ENCODE peak calls at places on chromosomes 5 and 9, in ten cellular contexts. One of them, this sample, is unnamed.

GRCh38 chr9:75803130-75803529 is 87.3 kb upstream of the PCSK5 start:
- DNase-seq in nephron progenitor cell: no peak
- DNase-seq in IMR-90: no peak
- DNase-seq in Calu3: no peak
- DNase-seq in hepatocyte: peak
- DNase-seq in right lobe of liver: no peak
- DNase-seq in ovary: no peak
- DNase-seq in astrocyte of the spinal cord: peak
- DNase-seq in CD4-positive, alpha-beta T cell: no peak
- DNase-seq in ascending aorta: no peak
- DNase-seq in this sample: no peak

GRCh38 chr5:39231705-39232525 is 12.6 kb upstream of the FYB1 start:
- DNase-seq in nephron progenitor cell: no peak
- DNase-seq in IMR-90: no peak
- DNase-seq in Calu3: peak
- DNase-seq in hepatocyte: no peak
- DNase-seq in right lobe of liver: no peak
- DNase-seq in ovary: no peak
- DNase-seq in astrocyte of the spinal cord: peak
- DNase-seq in CD4-positive, alpha-beta T cell: no peak
- DNase-seq in ascending aorta: no peak
- DNase-seq in this sample: no peak

GRCh38 chr5:116664988-116665387 is 90.4 kb upstream of the SEMA6A start:
- DNase-seq in nephron progenitor cell: no peak
- DNase-seq in IMR-90: no peak
- DNase-seq in Calu3: no peak
- DNase-seq in hepatocyte: no peak
- DNase-seq in right lobe of liver: no peak
- DNase-seq in ovary: no peak
- DNase-seq in astrocyte of the spinal cord: no peak
- DNase-seq in CD4-positive, alpha-beta T cell: no peak
- DNase-seq in ascending aorta: no peak
- DNase-seq in this sample: no peak

GRCh38 chr5:174733836-174734235 is 9.5 kb downstream of the MSX2 start:
- DNase-seq in nephron progenitor cell: no peak
- DNase-seq in IMR-90: no peak
- DNase-seq in Calu3: no peak
- DNase-seq in hepatocyte: no peak
- DNase-seq in right lobe of liver: no peak
- DNase-seq in ovary: no peak
- DNase-seq in astrocyte of the spinal cord: no peak
- DNase-seq in CD4-positive, alpha-beta T cell: no peak
- DNase-seq in ascending aorta: no peak
- DNase-seq in this sample: no peak

GRCh38 chr5:61299254-61299653 is 32.8 kb upstream of the ZSWIM6 start:
- DNase-seq in nephron progenitor cell: no peak
- DNase-seq in IMR-90: no peak
- DNase-seq in Calu3: no peak
- DNase-seq in hepatocyte: no peak
- DNase-seq in right lobe of liver: no peak
- DNase-seq in ovary: no peak
- DNase-seq in astrocyte of the spinal cord: peak
- DNase-seq in CD4-positive, alpha-beta T cell: no peak
- DNase-seq in ascending aorta: no peak
- DNase-seq in this sample: no peak

GRCh38 chr5:135593141-135593540 is 14.3 kb upstream of the CXCL14 start:
- DNase-seq in nephron progenitor cell: no peak
- DNase-seq in IMR-90: no peak
- DNase-seq in Calu3: no peak
- DNase-seq in hepatocyte: no peak
- DNase-seq in right lobe of liver: no peak
- DNase-seq in ovary: no peak
- DNase-seq in astrocyte of the spinal cord: no peak
- DNase-seq in CD4-positive, alpha-beta T cell: no peak
- DNase-seq in ascending aorta: no peak
- DNase-seq in this sample: no peak

GRCh38 chr5:113950186-113950585 is 411.7 kb upstream of the KCNN2 start:
- DNase-seq in nephron progenitor cell: no peak
- DNase-seq in IMR-90: no peak
- DNase-seq in Calu3: no peak
- DNase-seq in hepatocyte: no peak
- DNase-seq in right lobe of liver: no peak
- DNase-seq in ovary: no peak
- DNase-seq in astrocyte of the spinal cord: no peak
- DNase-seq in CD4-positive, alpha-beta T cell: no peak
- DNase-seq in ascending aorta: no peak
- DNase-seq in this sample: no peak

GRCh38 chr5:62717211-62717927 is 138.8 kb downstream of the LRRC70 start:
- DNase-seq in nephron progenitor cell: no peak
- DNase-seq in IMR-90: no peak
- DNase-seq in Calu3: no peak
- DNase-seq in hepatocyte: no peak
- DNase-seq in right lobe of liver: no peak
- DNase-seq in ovary: no peak
- DNase-seq in astrocyte of the spinal cord: no peak
- DNase-seq in CD4-positive, alpha-beta T cell: no peak
- DNase-seq in ascending aorta: no peak
- DNase-seq in this sample: no peak

GRCh38 chr9:116238225-116238624 is 84.6 kb downstream of the PAPPA start:
- DNase-seq in nephron progenitor cell: no peak
- DNase-seq in IMR-90: peak
- DNase-seq in Calu3: no peak
- DNase-seq in hepatocyte: no peak
- DNase-seq in right lobe of liver: no peak
- DNase-seq in ovary: no peak
- DNase-seq in astrocyte of the spinal cord: peak
- DNase-seq in CD4-positive, alpha-beta T cell: no peak
- DNase-seq in ascending aorta: no peak
- DNase-seq in this sample: no peak

GRCh38 chr9:17319822-17320221 is 185.0 kb downstream of the CNTLN start:
- DNase-seq in nephron progenitor cell: no peak
- DNase-seq in IMR-90: peak
- DNase-seq in Calu3: no peak
- DNase-seq in hepatocyte: no peak
- DNase-seq in right lobe of liver: no peak
- DNase-seq in ovary: no peak
- DNase-seq in astrocyte of the spinal cord: no peak
- DNase-seq in CD4-positive, alpha-beta T cell: no peak
- DNase-seq in ascending aorta: no peak
- DNase-seq in this sample: no peak

GRCh38 chr5:132013711-132014110 is 2.3 kb upstream of the ACSL6 start:
- DNase-seq in nephron progenitor cell: no peak
- DNase-seq in IMR-90: no peak
- DNase-seq in Calu3: no peak
- DNase-seq in hepatocyte: no peak
- DNase-seq in right lobe of liver: no peak
- DNase-seq in ovary: peak
- DNase-seq in astrocyte of the spinal cord: no peak
- DNase-seq in CD4-positive, alpha-beta T cell: no peak
- DNase-seq in ascending aorta: no peak
- DNase-seq in this sample: no peak

GRCh38 chr9:33017283-33018041 is 7.6 kb upstream of the DNAJA1 start:
- DNase-seq in nephron progenitor cell: no peak
- DNase-seq in IMR-90: no peak
- DNase-seq in Calu3: no peak
- DNase-seq in hepatocyte: no peak
- DNase-seq in right lobe of liver: no peak
- DNase-seq in ovary: no peak
- DNase-seq in astrocyte of the spinal cord: no peak
- DNase-seq in CD4-positive, alpha-beta T cell: no peak
- DNase-seq in ascending aorta: no peak
- DNase-seq in this sample: no peak

DNA sequence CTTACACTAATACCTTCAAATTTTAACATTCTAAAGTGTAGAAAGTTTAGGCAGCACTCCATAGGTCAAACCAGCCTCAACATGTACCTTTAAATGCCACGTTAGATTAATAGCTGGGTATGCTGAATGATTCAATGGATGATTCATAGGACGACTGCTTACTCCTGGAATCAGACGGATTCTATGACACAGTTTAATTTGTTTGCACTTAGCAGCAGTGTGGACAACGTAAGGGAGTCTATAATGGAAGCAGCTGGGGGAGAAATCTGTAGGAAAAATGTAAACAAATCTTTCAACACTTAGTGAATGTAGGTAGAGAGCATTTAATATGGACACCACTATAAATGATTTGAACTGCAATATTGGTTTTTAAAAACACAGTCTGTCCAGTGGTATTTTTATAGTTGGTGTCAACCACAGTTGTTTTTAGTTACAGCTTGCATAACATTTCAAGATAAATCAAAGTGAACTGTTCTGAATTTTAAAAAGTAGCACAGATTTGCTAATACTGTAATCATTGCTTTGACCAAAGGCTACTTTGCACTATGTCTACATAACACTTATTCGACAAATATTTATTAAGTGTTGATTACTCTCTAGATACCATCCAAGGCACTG is 701.5 kb upstream of the MEF2C start:
- DNase-seq in nephron progenitor cell: no peak
- DNase-seq in IMR-90: peak
- DNase-seq in Calu3: no peak
- DNase-seq in hepatocyte: no peak
- DNase-seq in right lobe of liver: no peak
- DNase-seq in ovary: no peak
- DNase-seq in astrocyte of the spinal cord: peak
- DNase-seq in CD4-positive, alpha-beta T cell: no peak
- DNase-seq in ascending aorta: no peak
- DNase-seq in this sample: no peak
- TF ChIP-seq CTCF in nephron progenitor cell: no peak
- TF ChIP-seq CTCF in IMR-90: no peak
- TF ChIP-seq CTCF in Calu3: no peak
- TF ChIP-seq CTCF in hepatocyte: no peak
- TF ChIP-seq CTCF in right lobe of liver: no peak
- TF ChIP-seq CTCF in ovary: no peak
- TF ChIP-seq CTCF in astrocyte of the spinal cord: no peak
- TF ChIP-seq CTCF in CD4-positive, alpha-beta T cell: no peak
- TF ChIP-seq CTCF in ascending aorta: no peak
- TF ChIP-seq CTCF in this sample: no peak

DNA sequence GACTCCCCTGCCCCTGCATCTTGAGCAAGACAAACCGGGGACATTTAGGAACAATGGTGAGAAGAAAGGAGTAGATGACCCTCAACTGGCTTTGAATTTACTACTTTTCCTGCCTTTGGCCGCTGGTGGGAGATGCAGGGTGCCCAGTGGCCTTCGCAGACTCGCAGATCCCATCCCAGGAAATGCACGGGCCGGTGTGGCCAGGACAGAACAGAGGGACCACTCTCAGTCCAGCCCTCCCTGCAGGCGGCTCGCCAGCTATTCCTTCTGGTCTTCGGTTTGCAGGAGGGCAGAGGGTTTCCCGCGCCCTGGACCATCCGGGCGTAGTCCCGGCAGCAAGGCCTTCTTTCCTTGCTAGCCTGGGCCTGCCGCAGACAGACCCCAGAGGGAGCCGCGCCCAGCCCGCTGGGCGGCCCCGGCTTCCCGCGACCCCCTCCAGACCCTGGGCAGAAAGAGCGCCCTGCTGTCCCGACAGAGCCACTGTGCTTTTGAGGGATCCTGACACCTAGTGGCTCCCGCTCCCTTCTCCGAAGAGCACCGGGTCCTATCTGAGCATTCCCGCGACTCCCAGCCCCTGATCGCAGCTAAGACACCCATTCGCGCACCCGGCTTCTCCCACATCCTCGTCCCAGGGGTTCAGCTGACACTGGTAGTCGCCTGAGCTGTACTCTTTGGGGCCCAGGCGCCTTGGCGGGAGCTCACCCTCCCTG is 1.2 kb downstream of the CFAP90 start:
- DNase-seq in nephron progenitor cell: no peak
- DNase-seq in IMR-90: no peak
- DNase-seq in Calu3: no peak
- DNase-seq in hepatocyte: peak
- DNase-seq in right lobe of liver: peak
- DNase-seq in ovary: peak
- DNase-seq in astrocyte of the spinal cord: no peak
- DNase-seq in CD4-positive, alpha-beta T cell: no peak
- DNase-seq in ascending aorta: no peak
- DNase-seq in this sample: no peak
- TF ChIP-seq CTCF in nephron progenitor cell: no peak
- TF ChIP-seq CTCF in IMR-90: no peak
- TF ChIP-seq CTCF in Calu3: no peak
- TF ChIP-seq CTCF in hepatocyte: peak
- TF ChIP-seq CTCF in right lobe of liver: no peak
- TF ChIP-seq CTCF in ovary: no peak
- TF ChIP-seq CTCF in astrocyte of the spinal cord: peak
- TF ChIP-seq CTCF in CD4-positive, alpha-beta T cell: no peak
- TF ChIP-seq CTCF in ascending aorta: no peak
- TF ChIP-seq CTCF in this sample: no peak

DNA sequence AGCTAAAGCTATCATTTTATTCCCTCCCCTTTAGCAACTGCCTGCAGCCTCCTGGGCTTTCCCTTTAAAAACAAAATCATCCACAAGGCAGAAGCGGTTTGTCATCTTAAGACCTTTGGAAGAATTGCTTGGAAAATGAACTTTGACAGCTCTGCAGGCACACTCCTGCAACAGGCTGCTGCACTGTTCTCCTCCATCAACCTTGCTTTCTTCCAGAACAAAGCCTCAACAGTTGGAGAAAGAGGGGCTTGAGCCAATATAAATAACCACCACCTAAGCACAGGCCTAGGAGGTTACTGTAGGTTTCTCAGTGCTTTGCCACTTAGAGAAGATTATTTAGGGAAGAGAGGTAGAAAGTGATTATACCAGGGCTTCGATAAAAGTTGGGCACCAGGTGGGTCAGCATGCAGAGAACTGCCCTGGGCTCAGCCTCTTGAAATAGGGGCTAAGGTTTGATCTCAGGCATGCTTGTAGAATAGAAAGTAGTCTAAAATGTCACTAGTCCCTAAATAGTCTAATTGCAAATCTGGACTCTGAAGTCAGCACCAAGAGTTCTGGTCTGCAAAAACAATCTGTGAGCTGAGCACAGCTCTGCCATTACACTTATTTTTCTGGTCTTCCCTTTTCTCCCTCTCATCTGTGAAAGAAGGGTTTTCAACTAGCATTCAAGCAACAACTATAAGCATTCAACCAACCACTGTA is 247.8 kb downstream of the SMARCA2 start:
- DNase-seq in nephron progenitor cell: no peak
- DNase-seq in IMR-90: no peak
- DNase-seq in Calu3: no peak
- DNase-seq in hepatocyte: no peak
- DNase-seq in right lobe of liver: no peak
- DNase-seq in ovary: no peak
- DNase-seq in astrocyte of the spinal cord: peak
- DNase-seq in CD4-positive, alpha-beta T cell: no peak
- DNase-seq in ascending aorta: no peak
- DNase-seq in this sample: no peak
- TF ChIP-seq CTCF in nephron progenitor cell: no peak
- TF ChIP-seq CTCF in IMR-90: no peak
- TF ChIP-seq CTCF in Calu3: no peak
- TF ChIP-seq CTCF in hepatocyte: no peak
- TF ChIP-seq CTCF in right lobe of liver: no peak
- TF ChIP-seq CTCF in ovary: no peak
- TF ChIP-seq CTCF in astrocyte of the spinal cord: no peak
- TF ChIP-seq CTCF in CD4-positive, alpha-beta T cell: no peak
- TF ChIP-seq CTCF in ascending aorta: no peak
- TF ChIP-seq CTCF in this sample: no peak

DNA sequence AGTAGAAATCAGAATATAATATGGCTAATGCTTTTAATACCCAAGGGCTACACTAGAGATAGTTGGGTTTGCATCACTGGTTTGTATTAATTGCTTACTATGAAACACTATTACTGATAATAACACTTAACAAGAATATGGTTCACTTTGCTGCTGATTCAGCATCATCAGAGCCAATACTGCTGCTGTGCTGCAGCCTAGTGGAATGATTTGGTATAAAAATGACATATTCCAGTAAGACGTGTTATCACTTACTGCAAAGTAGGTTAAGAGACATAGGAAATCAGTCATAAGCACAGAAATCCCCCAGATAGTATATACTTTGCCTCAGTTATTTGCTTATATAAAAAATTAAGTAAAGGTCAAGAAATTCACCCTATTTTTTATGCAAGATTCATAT is 2.8 kb downstream of the CDH10 start:
- DNase-seq in nephron progenitor cell: no peak
- DNase-seq in IMR-90: peak
- DNase-seq in Calu3: peak
- DNase-seq in hepatocyte: peak
- DNase-seq in right lobe of liver: no peak
- DNase-seq in ovary: no peak
- DNase-seq in astrocyte of the spinal cord: peak
- DNase-seq in CD4-positive, alpha-beta T cell: no peak
- DNase-seq in ascending aorta: no peak
- DNase-seq in this sample: no peak
- TF ChIP-seq CTCF in nephron progenitor cell: peak
- TF ChIP-seq CTCF in IMR-90: peak
- TF ChIP-seq CTCF in Calu3: peak
- TF ChIP-seq CTCF in hepatocyte: peak
- TF ChIP-seq CTCF in right lobe of liver: peak
- TF ChIP-seq CTCF in ovary: no peak
- TF ChIP-seq CTCF in astrocyte of the spinal cord: peak
- TF ChIP-seq CTCF in CD4-positive, alpha-beta T cell: no peak
- TF ChIP-seq CTCF in ascending aorta: no peak
- TF ChIP-seq CTCF in this sample: no peak